ENCODE peak calls at places on chromosomes 6 and 20, in eight cellular contexts. O, Z, K, X, W, A, I and H are unnamed samples.

GRCh38 chr6:138145402-138145801 is 16.3 kb upstream of the ARFGEF3 start:
- DNase-seq in O (no peak), A (no peak), W (no peak), K (peak), Z (no peak), I (no peak), X (no peak), H (no peak)

GRCh38 chr20:6490849-6491248 is 276.6 kb upstream of the BMP2 start:
- DNase-seq in O (no peak), I (no peak), W (no peak), K (no peak), X (no peak), A (no peak), Z (peak), H (no peak)

GRCh38 chr6:35034411-35035171 is 106.5 kb downstream of the TCP11 start:
- DNase-seq in Z (no peak), W (no peak), O (no peak), K (no peak), A (no peak), X (peak), I (no peak), H (no peak)

GRCh38 chr20:45257161-45257560 is 2.8 kb upstream of the SLPI start:
- DNase-seq in X (no peak), W (no peak), I (no peak), A (no peak), Z (no peak), K (no peak), O (no peak), H (no peak)

GRCh38 chr6:159931112-159931511 is 37.8 kb upstream of the IGF2R start:
- DNase-seq in A (no peak), O (no peak), Z (no peak), W (no peak), X (no peak), I (no peak), K (no peak), H (no peak)

GRCh38 chr6:134002821-134003220 is 49.6 kb downstream of the SLC2A12 start:
- DNase-seq in K (peak), O (no peak), I (no peak), A (no peak), X (no peak), W (no peak), Z (no peak), H (no peak)

GRCh38 chr6:151043944-151044343 is 178.4 kb downstream of the MTHFD1L start:
- DNase-seq in K (no peak), X (no peak), O (no peak), I (no peak), W (no peak), Z (no peak), A (no peak), H (no peak)

GRCh38 chr6:8375916-8376315 is 59.4 kb downstream of the SLC35B3 start:
- DNase-seq in Z (no peak), O (no peak), A (no peak), X (no peak), W (no peak), K (no peak), I (no peak), H (no peak)

GRCh38 chr20:62963614-62964397 is 11.3 kb downstream of the SLC17A9 start:
- DNase-seq in I (no peak), X (peak), A (no peak), W (no peak), K (no peak), O (no peak), Z (no peak), H (no peak)

GRCh38 chr20:57211949-57212889 is 54.2 kb downstream of the BMP7 start:
- DNase-seq in W (peak), I (peak), X (peak), Z (peak), A (no peak), O (peak), K (no peak), H (peak)

GRCh38 chr20:64044484-64045247 is 4.8 kb downstream of the SOX18 start:
- DNase-seq in O (no peak), A (no peak), Z (no peak), I (peak), K (no peak), W (no peak), X (no peak), H (no peak)